ENCODE peak calls at places on chromosomes 11 and 22, in ten cellular contexts. C, X, A, Y, J, N, K, O, D and I are unnamed samples.

GRCh38 chr11:2089536-2090165 is 49.5 kb downstream of the IGF2 start:
- DNase-seq in C (peak), X (peak), A (no peak), Y (no peak), J (peak), N (no peak), K (no peak), O (no peak), D (peak), I (peak)

GRCh38 chr11:120608760-120609211 is 97.2 kb downstream of the GRIK4 start:
- DNase-seq in C (no peak), X (no peak), A (no peak), Y (no peak), J (no peak), N (no peak), K (no peak), O (no peak), D (no peak), I (no peak)

GRCh38 chr22:21632237-21632895 is at the start of gene CCDC116:
- DNase-seq in C (peak), X (no peak), A (no peak), Y (no peak), J (no peak), N (peak), K (peak), O (no peak), D (peak), I (no peak)

GRCh38 chr11:26632691-26633159 is 60.7 kb upstream of the MUC15 start:
- DNase-seq in C (no peak), X (no peak), A (no peak), Y (no peak), J (no peak), N (no peak), K (no peak), O (peak), D (no peak), I (no peak)

GRCh38 chr11:122650619-122651018 is 4.9 kb upstream of the UBASH3B start:
- DNase-seq in C (peak), X (no peak), A (no peak), Y (no peak), J (no peak), N (no peak), K (no peak), O (no peak), D (no peak), I (no peak)

GRCh38 chr22:28245579-28246224 is 326.6 kb upstream of the PITPNB start:
- DNase-seq in C (no peak), X (no peak), A (no peak), Y (no peak), J (no peak), N (no peak), K (no peak), O (no peak), D (no peak), I (no peak)

GRCh38 chr22:49306632-49306975 is 521.1 kb downstream of the BRD1 start:
- DNase-seq in C (no peak), X (no peak), A (no peak), Y (no peak), J (no peak), N (no peak), K (no peak), O (no peak), D (no peak), I (no peak)

GRCh38 chr11:3642071-3642951 is 519 bp upstream of the ART5 start:
- DNase-seq in C (peak), X (peak), A (peak), Y (peak), J (peak), N (peak), K (peak), O (no peak), D (peak), I (peak)

GRCh38 chr11:114278342-114279065 is 17.7 kb upstream of the NNMT start:
- DNase-seq in C (no peak), X (no peak), A (no peak), Y (no peak), J (no peak), N (no peak), K (no peak), O (no peak), D (no peak), I (no peak)

GRCh38 chr11:103109818-103110388 is 677 bp downstream of the DYNC2H1 start:
- DNase-seq in C (no peak), X (no peak), A (no peak), Y (no peak), J (peak), N (no peak), K (no peak), O (no peak), D (peak), I (no peak)

GRCh38 chr11:32905028-32905667 is 12.5 kb downstream of the QSER1 start:
- DNase-seq in C (no peak), X (no peak), A (no peak), Y (no peak), J (peak), N (no peak), K (no peak), O (no peak), D (no peak), I (no peak)

GRCh38 chr22:30556388-30556787 is 9.8 kb upstream of the SEC14L6 start:
- DNase-seq in C (peak), X (no peak), A (no peak), Y (no peak), J (no peak), N (no peak), K (no peak), O (no peak), D (no peak), I (no peak)

GRCh38 chr11:18395735-18396504 is 1.6 kb downstream of the LDHA start:
- DNase-seq in C (peak), X (peak), A (peak), Y (peak), J (peak), N (peak), K (peak), O (peak), D (peak), I (peak)

GRCh38 chr22:46734830-46735453 is 3.1 kb downstream of the CERK start:
- DNase-seq in C (no peak), X (no peak), A (no peak), Y (no peak), J (no peak), N (peak), K (peak), O (peak), D (peak), I (no peak)

GRCh38 chr11:38456371-38456770 is 1858.3 kb upstream of the RAG2 start:
- DNase-seq in C (no peak), X (no peak), A (no peak), Y (no peak), J (no peak), N (no peak), K (no peak), O (no peak), D (no peak), I (peak)

GRCh38 chr22:26674211-26675190 is 17.1 kb downstream of the MIAT start:
- DNase-seq in C (no peak), X (no peak), A (no peak), Y (no peak), J (no peak), N (no peak), K (no peak), O (peak), D (peak), I (no peak)

GRCh38 chr11:45665206-45665932 is at the start of gene CHST1:
- DNase-seq in C (peak), X (peak), A (no peak), Y (no peak), J (peak), N (no peak), K (peak), O (no peak), D (peak), I (no peak)

GRCh38 chr11:120563698-120564572 is 52.4 kb downstream of the GRIK4 start:
- DNase-seq in C (peak), X (no peak), A (no peak), Y (no peak), J (peak), N (no peak), K (no peak), O (no peak), D (no peak), I (no peak)